ENCODE peak calls at places on chromosome 22, in six cellular contexts. F, G, W, U, N and K are unnamed samples.

GRCh38 chr22:25672685-25673084 is 69.3 kb upstream of the MYO18B start:
- DNase-seq in G (no peak), U (no peak), N (no peak), F (no peak), W (no peak), K (no peak)

GRCh38 chr22:22558972-22559603 is at the start of gene PRAME:
- DNase-seq in N (peak), G (peak), W (no peak), F (no peak), U (peak), K (no peak)

GRCh38 chr22:19229600-19229999 is 51.1 kb upstream of the SLC25A1 start:
- DNase-seq in G (no peak), W (no peak), F (no peak), N (peak), U (no peak), K (no peak)

GRCh38 chr22:20418211-20418788 is 19.3 kb downstream of the SCARF2 start:
- DNase-seq in F (peak), W (no peak), U (peak), G (peak), N (peak), K (peak)

GRCh38 chr22:31905356-31905755 is 39.0 kb upstream of the YWHAH start:
- DNase-seq in U (no peak), G (no peak), W (no peak), N (no peak), F (no peak), K (no peak)

GRCh38 chr22:40043086-40043485 is 48.3 kb downstream of the FAM83F start:
- DNase-seq in W (no peak), G (peak), F (peak), N (no peak), U (no peak), K (peak)

GRCh38 chr22:17921871-17922821 is 102.2 kb downstream of the MICAL3 start:
- DNase-seq in N (no peak), F (peak), G (peak), W (no peak), U (peak), K (no peak)

GRCh38 chr22:28282346-28282745 is 363.3 kb upstream of the PITPNB start:
- DNase-seq in G (no peak), N (no peak), F (no peak), U (no peak), W (no peak), K (no peak)

GRCh38 chr22:32380991-32381390 is 23.3 kb downstream of the RFPL3 start:
- DNase-seq in N (no peak), F (no peak), G (no peak), W (no peak), U (no peak), K (no peak)

GRCh38 chr22:49943771-49944398 is 16.7 kb upstream of the PIM3 start:
- DNase-seq in W (no peak), U (no peak), G (no peak), F (no peak), N (no peak), K (no peak)
- TF ChIP-seq POLR2A in W (no peak), U (no peak), G (no peak), F (no peak), N (no peak), K (no peak)

GRCh38 chr22:37625737-37626136 is 13.7 kb upstream of the SH3BP1 start:
- DNase-seq in W (no peak), U (no peak), N (no peak), F (no peak), G (no peak), K (no peak)
- H3K27ac ChIP-seq in W (peak), U (no peak), N (peak), F (peak), G (peak), K (peak)

GRCh38 chr22:42963231-42963595 is 51.7 kb downstream of the PACSIN2 start:
- DNase-seq in W (no peak), G (no peak), F (no peak), U (no peak), N (no peak), K (no peak)

GRCh38 chr22:42966389-42966998 is 48.5 kb downstream of the PACSIN2 start:
- DNase-seq in G (no peak), W (no peak), U (no peak), N (no peak), F (no peak), K (no peak)

GRCh38 chr22:42962295-42963230 is 52.4 kb downstream of the PACSIN2 start:
- DNase-seq in W (no peak), U (no peak), F (no peak), N (peak), G (peak), K (no peak)

GRCh38 chr22:42967005-42967404 is 47.9 kb downstream of the PACSIN2 start:
- DNase-seq in G (no peak), W (no peak), U (no peak), F (no peak), N (no peak), K (no peak)

DNA sequence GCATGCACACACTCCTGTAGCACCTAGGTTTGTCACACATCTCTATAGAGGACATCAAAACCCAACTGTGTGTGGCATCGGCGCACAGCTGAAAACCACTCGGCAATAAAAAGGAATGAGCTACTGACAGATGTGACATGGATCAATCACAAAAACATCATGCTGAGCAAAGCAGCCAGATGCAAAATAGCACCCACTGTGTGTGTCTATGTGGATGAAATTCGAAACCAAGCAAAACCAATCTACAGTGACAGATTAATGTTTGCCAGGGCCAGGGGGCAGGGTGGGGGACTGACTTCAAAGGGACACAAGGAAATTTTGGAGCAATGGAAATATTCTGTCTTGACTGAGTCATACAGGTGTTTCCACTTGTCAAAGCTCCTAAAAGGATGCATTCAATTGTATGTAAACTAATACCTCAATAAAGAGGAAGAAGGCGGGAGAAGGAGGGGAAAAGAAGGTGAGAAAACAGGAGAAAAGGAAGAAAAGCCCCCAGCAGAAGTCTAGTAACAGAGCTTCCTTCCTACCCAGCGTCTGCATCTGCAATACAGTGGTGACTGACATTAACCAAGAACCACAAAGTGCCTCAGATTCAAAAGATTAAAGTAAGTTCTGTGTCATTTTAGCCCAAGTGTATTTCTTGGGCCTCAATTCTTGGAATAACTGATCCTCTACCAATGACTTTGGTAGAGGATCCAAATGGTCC is 49.8 kb downstream of the PACSIN2 start:
- DNase-seq in G (no peak), N (no peak), W (no peak), F (no peak), U (peak), K (no peak)
- TF ChIP-seq POLR2AphosphoS5 in G (no peak), N (no peak), W (no peak), F (no peak), U (no peak), K (no peak)

DNA sequence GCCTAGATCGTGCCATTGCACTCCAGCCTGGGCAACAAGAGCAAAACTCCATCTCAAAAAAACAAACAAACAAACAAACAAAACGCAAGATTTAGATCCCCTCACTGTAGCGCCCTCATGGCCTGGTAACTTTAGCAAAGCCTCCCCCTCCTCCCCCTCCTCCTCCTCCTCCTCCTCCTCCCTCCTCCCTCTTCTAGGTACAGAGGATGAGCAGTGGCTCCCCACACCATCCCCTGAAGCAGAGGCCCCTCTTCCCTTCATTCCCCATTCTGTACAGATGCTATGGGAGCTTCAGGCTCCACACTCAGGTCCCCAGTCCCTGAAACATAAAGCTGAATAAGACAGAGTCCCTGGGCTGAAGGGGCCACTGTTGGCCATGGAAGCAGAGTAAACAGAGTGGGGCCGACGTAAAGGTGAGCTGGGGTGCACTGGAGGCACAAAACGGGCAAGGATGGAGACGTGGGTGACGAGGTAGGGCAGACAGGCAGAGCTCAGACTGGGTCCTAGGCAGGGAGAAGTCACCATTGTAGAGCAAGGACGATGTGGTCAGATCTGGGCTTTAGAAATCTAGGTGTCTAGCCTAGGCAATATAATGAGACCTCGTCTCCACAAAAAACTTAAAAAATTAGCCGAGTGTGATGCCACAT is 19.4 kb upstream of the NFAM1 start:
- DNase-seq in N (no peak), G (no peak), F (no peak), U (no peak), W (no peak), K (no peak)
- TF ChIP-seq POLR2A in N (no peak), G (no peak), F (no peak), U (no peak), W (no peak), K (no peak)

GRCh38 chr22:44385781-44386180 is 73.0 kb upstream of the SHISAL1 start:
- DNase-seq in U (no peak), G (no peak), N (no peak), F (no peak), W (no peak), K (peak)

GRCh38 chr22:44383652-44384562 is 71.2 kb upstream of the SHISAL1 start:
- DNase-seq in G (no peak), W (no peak), U (no peak), N (no peak), F (no peak), K (peak)

GRCh38 chr22:44386386-44387035 is 73.8 kb upstream of the SHISAL1 start:
- DNase-seq in F (no peak), G (no peak), U (no peak), W (no peak), N (no peak), K (peak)

GRCh38 chr22:44384563-44384940 is 71.8 kb upstream of the SHISAL1 start:
- DNase-seq in G (no peak), N (no peak), F (no peak), W (no peak), U (no peak), K (peak)

GRCh38 chr22:44384981-44385610 is 72.3 kb upstream of the SHISAL1 start:
- DNase-seq in W (no peak), U (no peak), F (no peak), N (no peak), G (no peak), K (peak)
- H3K27ac ChIP-seq in W (no peak), U (no peak), F (no peak), N (no peak), G (no peak), K (no peak)

DNA sequence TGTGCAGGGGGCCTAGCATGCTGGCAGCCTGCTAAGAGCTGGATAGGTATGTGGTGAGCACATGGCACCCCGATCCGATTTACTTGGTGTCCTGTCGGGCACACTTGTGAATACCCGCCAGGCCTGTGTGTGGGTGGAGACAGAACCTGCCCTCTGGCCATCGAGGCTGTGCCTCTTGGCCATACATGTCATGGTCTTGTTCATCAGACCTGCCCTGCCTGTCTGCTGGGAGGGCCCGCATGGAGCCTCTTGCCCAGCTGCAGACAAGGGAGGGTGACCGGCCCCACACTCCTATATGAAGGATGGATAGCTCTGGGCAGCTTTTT is 310.2 kb downstream of the TBC1D22A start:
- DNase-seq in W (no peak), N (no peak), G (no peak), U (no peak), F (no peak), K (no peak)
- TF ChIP-seq POLR2AphosphoS5 in W (no peak), N (no peak), G (no peak), U (no peak), F (no peak), K (no peak)

GRCh38 chr22:49191506-49191980 is 636.1 kb downstream of the BRD1 start:
- DNase-seq in U (no peak), F (no peak), W (no peak), G (no peak), N (no peak), K (no peak)
- TF ChIP-seq POLR2A in U (no peak), F (no peak), W (no peak), G (no peak), N (no peak), K (no peak)

GRCh38 chr22:38311331-38311635 is 6.0 kb downstream of the CSNK1E start:
- DNase-seq in W (no peak), U (no peak), N (no peak), F (no peak), G (no peak), K (no peak)
- H3K27ac ChIP-seq in W (peak), U (no peak), N (peak), F (peak), G (peak), K (peak)

GRCh38 chr22:45402466-45402865 is 10.9 kb downstream of the SMC1B start:
- DNase-seq in W (no peak), G (no peak), F (no peak), U (no peak), N (no peak), K (no peak)
- TF ChIP-seq POLR2AphosphoS5 in W (no peak), G (no peak), F (no peak), U (no peak), N (no peak), K (no peak)